ENCODE peak calls at places on chromosome 18, in five cellular contexts. T is GM23338, C is sigmoid colon, R is breast epithelium, U is HCT116. S is an unnamed sample. For H3K27me3, the result is how much of the 10 kb centered on the place peaks cover.

GRCh38 chr18:12031836-12032235 is 50.5 kb downstream of the IMPA2 start:
- DNase-seq in T (no peak), C (peak), R (peak), U (no peak), S (no peak)

GRCh38 chr18:54888933-54889332 is 60.7 kb downstream of the RAB27B start:
- DNase-seq in T (no peak), C (no peak), R (no peak), U (no peak), S (no peak)

GRCh38 chr18:75489493-75490190 is 62.1 kb upstream of the SMIM21 start:
- DNase-seq in T (no peak), C (no peak), R (no peak), U (peak), S (no peak)

GRCh38 chr18:22088029-22088428 is 81.4 kb upstream of the GATA6 start:
- DNase-seq in T (no peak), C (no peak), R (peak), U (no peak), S (no peak)

GRCh38 chr18:14189858-14190257 is 57.6 kb upstream of the ZNF519 start:
- DNase-seq in T (no peak), C (no peak), R (no peak), U (peak), S (no peak)

GRCh38 chr18:70490008-70490933 is 201.4 kb downstream of the SOCS6 start:
- DNase-seq in T (peak), C (no peak), R (no peak), U (peak), S (no peak)

GRCh38 chr18:23135679-23136325 is 517 bp downstream of the CABLES1 start:
- DNase-seq in T (peak), C (no peak), R (no peak), U (no peak), S (no peak)

GRCh38 chr18:33761363-33761762 is 183.3 kb downstream of the ASXL3 start:
- DNase-seq in T (no peak), C (no peak), R (no peak), U (no peak), S (no peak)

GRCh38 chr18:46204143-46204542 is 100.0 kb downstream of the HAUS1 start:
- DNase-seq in T (no peak), C (no peak), R (no peak), U (no peak), S (no peak)

GRCh38 chr18:47265197-47265596 is 13.7 kb upstream of the SKOR2 start:
- DNase-seq in T (no peak), C (no peak), R (no peak), U (no peak), S (no peak)

GRCh38 chr18:69974365-69974764 is 26.7 kb upstream of the CD226 start:
- DNase-seq in T (no peak), C (no peak), R (no peak), U (no peak), S (peak)

GRCh38 chr18:9810994-9811393 is 74.8 kb upstream of the TXNDC2 start:
- DNase-seq in T (peak), C (peak), R (no peak), U (no peak), S (no peak)

GRCh38 chr18:44946529-44947113 is 265.9 kb downstream of the SETBP1 start:
- DNase-seq in T (no peak), C (no peak), R (no peak), U (no peak), S (no peak)

GRCh38 chr18:11872479-11873136 is 21.4 kb downstream of the CHMP1B start:
- DNase-seq in T (peak), C (no peak), R (no peak), U (peak), S (no peak)

GRCh38 chr18:79877163-79878091 is 74.0 kb downstream of the SLC66A2 start:
- DNase-seq in T (no peak), C (no peak), R (no peak), U (no peak), S (no peak)

GRCh38 chr18:40760251-40760650 is 1194.8 kb upstream of the PIK3C3 start:
- DNase-seq in T (peak), C (no peak), R (no peak), U (no peak), S (no peak)

GRCh38 chr18:7904529-7904928 is 337.4 kb downstream of the PTPRM start:
- DNase-seq in T (no peak), C (no peak), R (no peak), U (no peak), S (no peak)

GRCh38 chr18:79884296-79884962 is 67.0 kb downstream of the SLC66A2 start:
- DNase-seq in T (no peak), C (peak), R (no peak), U (no peak), S (no peak)

GRCh38 chr18:8439091-8439490 is 170.1 kb upstream of the RAB12 start:
- DNase-seq in T (no peak), C (no peak), R (no peak), U (no peak), S (no peak)

GRCh38 chr18:11178951-11179549 is 29.7 kb upstream of the PIEZO2 start:
- DNase-seq in T (no peak), C (no peak), R (peak), U (no peak), S (no peak)

GRCh38 chr18:47387864-47388263 is 136.4 kb upstream of the SKOR2 start:
- DNase-seq in T (no peak), C (no peak), R (no peak), U (no peak), S (no peak)

GRCh38 chr18:77557030-77557429 is 307.4 kb downstream of the GALR1 start:
- DNase-seq in T (peak), C (no peak), R (no peak), U (no peak), S (no peak)

GRCh38 chr18:38481576-38481975 is 916.0 kb upstream of the CELF4 start:
- DNase-seq in T (no peak), C (no peak), R (no peak), U (no peak), S (no peak)

GRCh38 chr18:29305516-29305915 is 1128.6 kb upstream of the CDH2 start:
- DNase-seq in T (no peak), C (no peak), R (no peak), U (no peak), S (no peak)

DNA sequence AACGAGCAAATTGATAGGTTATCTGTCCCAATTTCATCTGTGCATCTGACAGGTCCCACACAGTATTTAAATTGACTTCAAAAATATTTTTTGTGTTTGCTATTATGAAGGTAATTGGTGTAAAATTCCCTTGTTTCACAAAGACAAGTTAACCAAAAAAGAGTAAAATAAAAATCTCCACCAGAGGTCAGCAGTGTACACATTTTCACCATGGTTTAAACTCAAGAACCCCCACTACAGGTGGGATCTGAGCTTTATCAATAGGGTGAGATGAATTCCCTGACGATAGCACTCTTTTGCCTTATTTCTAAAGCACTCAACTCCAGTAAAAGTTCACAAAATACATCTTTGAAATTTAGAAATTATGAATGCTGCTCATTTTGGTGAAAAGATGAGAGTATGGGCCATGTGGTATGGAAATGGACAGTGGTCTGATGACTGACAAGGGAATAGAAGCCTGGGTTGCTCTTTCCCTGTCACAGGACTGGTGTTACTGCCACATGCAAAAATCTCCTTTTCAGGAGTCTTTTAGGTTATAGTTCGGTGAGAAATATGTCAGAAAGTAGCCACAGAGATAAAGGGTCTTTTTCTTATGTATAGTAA is 68.0 kb downstream of the SERPINB8 start:
- DNase-seq in T (peak), C (no peak), R (no peak), U (peak), S (no peak)
- TF ChIP-seq CTCF in T (peak), C (peak), R (peak), U (peak), S (no peak)

GRCh38 chr18:56873441-56874140 is 222.4 kb downstream of the WDR7 start:
- DNase-seq in T (peak), C (no peak), R (no peak), U (no peak), S (no peak)

GRCh38 chr18:56884511-56884910 is 233.4 kb downstream of the WDR7 start:
- DNase-seq in T (no peak), C (no peak), R (no peak), U (no peak), S (no peak)

GRCh38 chr18:56878712-56879111 is 227.6 kb downstream of the WDR7 start:
- DNase-seq in T (no peak), C (no peak), R (no peak), U (no peak), S (no peak)
- H3K27me3 ChIP-seq in T (under half), C (under half), R (under half), U (under half), S (under half)

GRCh38 chr18:24885266-24885665 is 424.8 kb downstream of the HRH4 start:
- DNase-seq in T (no peak), C (no peak), R (no peak), U (no peak), S (no peak)
- TF ChIP-seq POLR2AphosphoS5 in T (no peak), C (no peak), R (no peak), U (no peak), S (no peak)

GRCh38 chr18:5237723-5238370 is 40.8 kb upstream of the AKAIN1 start:
- DNase-seq in T (peak), C (peak), R (peak), U (no peak), S (no peak)
- TF ChIP-seq CTCF in T (no peak), C (peak), R (peak), U (no peak), S (no peak)

GRCh38 chr18:5415665-5416064 is 120.1 kb upstream of the ZBTB14 start:
- DNase-seq in T (no peak), C (no peak), R (no peak), U (no peak), S (no peak)
- H3K27me3 ChIP-seq in T (under half), C (under half), R (under half), U (under half), S (under half)

DNA sequence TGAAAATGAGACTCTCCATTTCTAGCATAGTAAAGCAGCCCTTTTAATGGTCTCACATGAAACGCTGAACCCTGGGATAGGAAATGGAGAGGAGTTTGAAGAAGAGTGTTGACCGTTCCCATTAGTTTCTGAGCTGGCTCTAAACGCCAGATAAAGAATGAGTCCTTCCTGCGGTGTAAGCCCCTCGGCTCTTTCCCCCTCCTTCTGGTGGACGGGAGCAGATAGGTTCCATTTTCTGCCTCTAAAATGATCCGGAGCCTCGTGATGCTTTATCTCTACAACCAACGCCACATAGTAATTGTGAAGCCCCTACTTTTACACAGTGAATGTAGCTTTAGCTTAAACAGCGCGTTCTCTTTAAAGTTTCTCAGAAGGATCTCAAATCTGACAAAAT is 24.1 kb upstream of the ZNF516 start:
- DNase-seq in T (peak), C (no peak), R (no peak), U (no peak), S (no peak)
- TF ChIP-seq POLR2AphosphoS5 in T (no peak), C (no peak), R (no peak), U (no peak), S (no peak)

GRCh38 chr18:48673456-48674197 is 134.8 kb downstream of the CTIF start:
- DNase-seq in T (no peak), C (peak), R (no peak), U (no peak), S (no peak)
- TF ChIP-seq CTCF in T (no peak), C (no peak), R (no peak), U (no peak), S (no peak)

GRCh38 chr18:910247-910646 is 5.6 kb downstream of the ADCYAP1 start:
- DNase-seq in T (no peak), C (no peak), R (no peak), U (no peak), S (no peak)
- H3K27me3 ChIP-seq in T (half or more), C (half or more), R (half or more), U (under half), S (under half)